ENCODE peak calls at places on chromosomes 11 and 22, in nine cellular contexts. Q is activated CD4-positive, alpha-beta T cell treated with anti-CD3 and anti-CD28 coated beads, Interleukin-2, amount 50 U/mL, for 24 hours; S is psoas muscle; B is activated naive CD4-positive, alpha-beta T cell; P is neural progenitor cell; W is lung; E is activated T-cell treated with anti-CD3 and anti-CD28 coated beads for 1 hour; L is sciatic nerve; R is EL. Y is an unnamed sample.

GRCh38 chr11:128908391-128909246 is 17.5 kb downstream of the KCNJ5 start:
- DNase-seq in E (no peak), L (peak), S (peak), R (peak), Q (no peak), W (peak), P (no peak), B (no peak), Y (peak)

GRCh38 chr11:131712897-131713296 is 342.5 kb downstream of the NTM start:
- DNase-seq in Q (no peak), P (no peak), L (no peak), E (no peak), W (no peak), B (no peak), S (no peak), R (no peak), Y (no peak)

GRCh38 chr11:48013269-48013901 is 33.0 kb downstream of the PTPRJ start:
- DNase-seq in S (no peak), B (no peak), R (peak), Q (no peak), W (peak), E (no peak), L (no peak), P (no peak), Y (no peak)

GRCh38 chr11:289706-290620 is 1.0 kb downstream of the PGGHG start:
- DNase-seq in W (no peak), E (no peak), R (no peak), B (no peak), P (no peak), L (peak), Q (no peak), S (peak), Y (no peak)

GRCh38 chr11:19368726-19369364 is 128.1 kb upstream of the E2F8 start:
- DNase-seq in E (no peak), S (no peak), Q (no peak), W (no peak), P (no peak), R (peak), L (no peak), B (no peak), Y (peak)

GRCh38 chr22:39240841-39241631 is 3.7 kb downstream of the PDGFB start:
- DNase-seq in B (peak), Q (no peak), R (peak), W (no peak), E (no peak), P (peak), S (peak), L (no peak), Y (no peak)

GRCh38 chr22:47547239-47547661 is 784.8 kb downstream of the TBC1D22A start:
- DNase-seq in W (no peak), E (no peak), S (no peak), Q (no peak), P (no peak), L (no peak), R (no peak), B (no peak), Y (no peak)

GRCh38 chr11:18065572-18065971 is 19.5 kb upstream of the TPH1 start:
- DNase-seq in R (no peak), Q (no peak), E (no peak), P (no peak), S (no peak), L (no peak), W (no peak), B (no peak), Y (no peak)

GRCh38 chr11:64000026-64000739 is 13.9 kb downstream of the OTUB1 start:
- DNase-seq in B (peak), W (no peak), Q (peak), R (peak), L (peak), E (peak), P (peak), S (peak), Y (no peak)

GRCh38 chr11:70567680-70568503 is 169.6 kb downstream of the CTTN start:
- DNase-seq in E (no peak), W (no peak), L (no peak), P (peak), Q (no peak), S (peak), R (peak), B (no peak), Y (no peak)

GRCh38 chr22:46366327-46366731 is 30.8 kb downstream of the TRMU start:
- DNase-seq in B (no peak), E (no peak), S (no peak), W (no peak), L (no peak), R (no peak), P (no peak), Q (no peak), Y (no peak)

GRCh38 chr11:125807909-125808308 is 20.0 kb downstream of the PATE3 start:
- DNase-seq in R (peak), E (no peak), W (no peak), Q (no peak), L (no peak), S (no peak), P (no peak), B (no peak), Y (no peak)

GRCh38 chr22:19958083-19959042 is 16.7 kb upstream of the TXNRD2 start:
- DNase-seq in R (no peak), W (no peak), P (no peak), Q (no peak), E (no peak), S (no peak), B (no peak), L (no peak), Y (no peak)

GRCh38 chr11:29024386-29024785 is 916.2 kb downstream of the METTL15 start:
- DNase-seq in Q (no peak), L (no peak), W (no peak), B (no peak), S (no peak), P (no peak), R (no peak), E (no peak), Y (no peak)

GRCh38 chr11:121365304-121365703 is 72.7 kb downstream of the SC5D start:
- DNase-seq in R (no peak), L (no peak), P (no peak), S (no peak), Q (no peak), B (no peak), W (no peak), E (no peak), Y (no peak)

GRCh38 chr11:808427-809286 is 1.1 kb upstream of the RPLP2 start:
- DNase-seq in S (peak), P (no peak), W (no peak), B (no peak), L (no peak), R (no peak), E (no peak), Q (no peak), Y (no peak)

GRCh38 chr11:44939673-44940072 is 11.0 kb downstream of the TP53I11 start:
- DNase-seq in B (no peak), W (no peak), L (no peak), P (peak), Q (no peak), R (no peak), S (peak), E (no peak), Y (no peak)

GRCh38 chr11:65132988-65133700 is 1.2 kb downstream of the SYVN1 start:
- DNase-seq in E (no peak), W (peak), L (peak), Q (no peak), B (peak), R (peak), P (peak), S (no peak), Y (no peak)

GRCh38 chr22:46764140-46764680 is 1.8 kb downstream of the TBC1D22A start:
- DNase-seq in P (no peak), B (no peak), E (no peak), W (no peak), Q (no peak), R (no peak), S (no peak), L (no peak), Y (no peak)